ENCODE peak calls at places on chromosomes 5 and 9, in eight cellular contexts. W is HuH-7.5, V is AG08396, X is tibial artery, M is GM10248, Y is ureter, U is fibroblast of the aortic adventitia, K is foreskin fibroblast. H is an unnamed sample.

GRCh38 chr5:51650824-51651223 is 267.6 kb downstream of the ISL1 start:
- DNase-seq in W (no peak), V (no peak), X (no peak), M (no peak), Y (no peak), U (no peak), K (no peak), H (no peak)

GRCh38 chr5:150527808-150528207 is 19.9 kb downstream of the NDST1 start:
- DNase-seq in W (no peak), V (no peak), X (no peak), M (no peak), Y (no peak), U (no peak), K (no peak), H (no peak)

GRCh38 chr9:103397868-103398600 is 402.9 kb downstream of the CYLC2 start:
- DNase-seq in W (peak), V (no peak), X (no peak), M (peak), Y (no peak), U (peak), K (no peak), H (peak)

GRCh38 chr5:72498284-72498683 is 8.9 kb downstream of the ZNF366 start:
- DNase-seq in W (no peak), V (peak), X (no peak), M (no peak), Y (no peak), U (peak), K (no peak), H (no peak)

GRCh38 chr5:154278908-154279307 is 88.4 kb downstream of the GALNT10 start:
- DNase-seq in W (no peak), V (no peak), X (no peak), M (no peak), Y (no peak), U (no peak), K (no peak), H (no peak)

GRCh38 chr5:72523960-72524582 is 16.9 kb upstream of the ZNF366 start:
- DNase-seq in W (no peak), V (peak), X (no peak), M (peak), Y (no peak), U (peak), K (peak), H (no peak)

GRCh38 chr5:96254980-96255681 is 177.9 kb downstream of the PCSK1 start:
- DNase-seq in W (no peak), V (peak), X (no peak), M (no peak), Y (no peak), U (peak), K (peak), H (peak)

GRCh38 chr5:138641547-138642298 is 66.5 kb upstream of the HSPA9 start:
- DNase-seq in W (peak), V (peak), X (peak), M (peak), Y (peak), U (peak), K (peak), H (peak)

GRCh38 chr9:5562806-5563416 is 52.6 kb downstream of the PDCD1LG2 start:
- DNase-seq in W (no peak), V (no peak), X (no peak), M (no peak), Y (no peak), U (no peak), K (no peak), H (no peak)

GRCh38 chr9:106286249-106286648 is 576.7 kb upstream of the ZNF462 start:
- DNase-seq in W (no peak), V (peak), X (no peak), M (no peak), Y (no peak), U (no peak), K (no peak), H (no peak)

GRCh38 chr9:113807173-113808061 is 68.7 kb upstream of the ZNF618 start:
- DNase-seq in W (peak), V (peak), X (no peak), M (peak), Y (peak), U (peak), K (peak), H (peak)

GRCh38 chr5:128706269-128706668 is 168.2 kb upstream of the FBN2 start:
- DNase-seq in W (no peak), V (no peak), X (no peak), M (no peak), Y (no peak), U (no peak), K (no peak), H (no peak)

GRCh38 chr9:27247756-27248155 is 49.2 kb downstream of the EQTN start:
- DNase-seq in W (peak), V (peak), X (no peak), M (peak), Y (peak), U (peak), K (no peak), H (peak)

GRCh38 chr5:172004824-172005237 is 1.6 kb downstream of the FBXW11 start:
- DNase-seq in W (no peak), V (peak), X (no peak), M (no peak), Y (no peak), U (peak), K (no peak), H (no peak)

GRCh38 chr9:35105571-35106342 is 2.8 kb upstream of the STOML2 start:
- DNase-seq in W (no peak), V (no peak), X (peak), M (no peak), Y (no peak), U (no peak), K (no peak), H (no peak)

GRCh38 chr9:69317081-69317480 is 7.9 kb upstream of the ENTREP1 start:
- DNase-seq in W (no peak), V (no peak), X (no peak), M (no peak), Y (no peak), U (peak), K (no peak), H (no peak)

GRCh38 chr5:127563133-127563532 is 45.7 kb downstream of the PRRC1 start:
- DNase-seq in W (no peak), V (no peak), X (no peak), M (no peak), Y (no peak), U (peak), K (no peak), H (no peak)

GRCh38 chr9:135783540-135784245 is 81.7 kb downstream of the KCNT1 start:
- DNase-seq in W (no peak), V (no peak), X (no peak), M (no peak), Y (no peak), U (no peak), K (no peak), H (no peak)

GRCh38 chr5:133356386-133357331 is 255.7 kb downstream of the FSTL4 start:
- DNase-seq in W (no peak), V (no peak), X (peak), M (no peak), Y (no peak), U (no peak), K (no peak), H (no peak)

GRCh38 chr5:133397986-133398645 is 214.2 kb downstream of the FSTL4 start:
- DNase-seq in W (no peak), V (no peak), X (no peak), M (no peak), Y (no peak), U (no peak), K (no peak), H (no peak)

GRCh38 chr5:77305921-77306320 is 95.4 kb downstream of the PDE8B start:
- DNase-seq in W (no peak), V (peak), X (peak), M (no peak), Y (no peak), U (peak), K (peak), H (no peak)

GRCh38 chr5:132679717-132680380 is 6.1 kb downstream of the IL4 start:
- DNase-seq in W (no peak), V (no peak), X (peak), M (no peak), Y (no peak), U (no peak), K (no peak), H (no peak)

H was measured in stomach.